ENCODE peak calls at places on chromosome 1, in nine cellular contexts. D, L, T, P, A, F, W, O and I are unnamed samples.

GRCh38 chr1:66613187-66613586 is 79.2 kb downstream of the SGIP1 start:
- DNase-seq in D (no peak), L (no peak), T (no peak), P (no peak), A (no peak), F (no peak), W (no peak), O (no peak), I (no peak)

GRCh38 chr1:29934255-29934654 is 697.9 kb downstream of the PTPRU start:
- DNase-seq in D (no peak), L (no peak), T (no peak), P (no peak), A (no peak), F (no peak), W (no peak), O (no peak), I (no peak)

GRCh38 chr1:39676951-39677350 is 5.0 kb upstream of the NT5C1A start:
- DNase-seq in D (peak; percentile 40), L (no peak), T (no peak), P (no peak), A (no peak), F (no peak), W (no peak), O (no peak), I (no peak)

GRCh38 chr1:43549921-43550597 is 19.4 kb downstream of the PTPRF start:
- DNase-seq in D (peak; percentile 84), L (peak; percentile 76), T (peak; percentile 68), P (peak; percentile 32), A (peak; percentile 96), F (peak; percentile 96), W (peak; percentile 89), O (peak; percentile 62), I (no peak)

GRCh38 chr1:10980094-10980577 is 32.3 kb upstream of the TARDBP start:
- DNase-seq in D (no peak), L (peak; percentile 20), T (no peak), P (peak; percentile 76), A (peak; percentile 91), F (peak; percentile 90), W (peak; percentile 86), O (peak; percentile 85), I (no peak)

GRCh38 chr1:1117469-1117831 is 1.6 kb upstream of the C1orf159 start:
- DNase-seq in D (no peak), L (no peak), T (no peak), P (no peak), A (no peak), F (no peak), W (no peak), O (no peak), I (no peak)

GRCh38 chr1:45359882-45360513 is 19.8 kb upstream of the MUTYH start:
- DNase-seq in D (peak; percentile 28), L (peak; percentile 74), T (no peak), P (peak; percentile 69), A (peak; percentile 69), F (peak; percentile 69), W (no peak), O (peak; percentile 90), I (peak; percentile 70)

GRCh38 chr1:10399487-10399917 is 638 bp downstream of the PGD start:
- DNase-seq in D (peak; percentile 25), L (no peak), T (no peak), P (peak; percentile 30), A (no peak), F (no peak), W (peak; percentile 83), O (peak; percentile 63), I (peak; percentile 56)

GRCh38 chr1:68906431-68906830 is 409.5 kb upstream of the DEPDC1 start:
- DNase-seq in D (no peak), L (no peak), T (no peak), P (no peak), A (no peak), F (no peak), W (no peak), O (no peak), I (no peak)

DNA sequence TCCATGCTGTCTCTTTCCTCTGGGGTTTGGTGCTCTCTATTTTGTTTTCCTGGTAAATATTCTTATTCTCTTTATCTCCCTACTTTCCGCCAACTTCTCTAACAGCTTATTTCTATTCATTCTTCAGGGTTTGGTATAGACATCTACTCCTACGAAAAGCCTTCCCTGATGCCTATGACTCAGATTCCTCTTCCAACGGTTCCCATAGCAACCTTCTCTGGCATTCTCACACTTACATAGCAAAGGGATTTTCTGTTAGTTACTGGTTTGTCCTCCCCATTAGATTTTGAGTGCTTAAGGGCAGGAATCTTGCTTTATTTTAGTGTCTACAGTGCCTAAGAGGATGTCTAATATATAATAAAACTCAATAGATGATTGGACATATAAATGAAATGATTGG is 407.6 kb upstream of the DEPDC1 start:
- DNase-seq in D (no peak), L (no peak), T (no peak), P (no peak), A (no peak), F (no peak), W (no peak), O (no peak), I (no peak)
- TF ChIP-seq POLR2A in D (no peak), L (no peak), T (no peak), P (no peak), A (no peak), F (no peak), W (no peak), O (no peak), I (no peak)

GRCh38 chr1:56473582-56474270 is 105.6 kb downstream of the PLPP3 start:
- DNase-seq in D (no peak), L (no peak), T (no peak), P (no peak), A (no peak), F (no peak), W (no peak), O (no peak), I (no peak)

GRCh38 chr1:56481140-56481694 is 98.1 kb downstream of the PLPP3 start:
- DNase-seq in D (no peak), L (no peak), T (no peak), P (no peak), A (no peak), F (no peak), W (no peak), O (no peak), I (no peak)

GRCh38 chr1:56472860-56473259 is 106.5 kb downstream of the PLPP3 start:
- DNase-seq in D (no peak), L (no peak), T (no peak), P (no peak), A (no peak), F (no peak), W (no peak), O (no peak), I (no peak)

GRCh38 chr1:56478734-56479133 is 100.6 kb downstream of the PLPP3 start:
- DNase-seq in D (no peak), L (no peak), T (no peak), P (no peak), A (no peak), F (no peak), W (no peak), O (no peak), I (no peak)

DNA sequence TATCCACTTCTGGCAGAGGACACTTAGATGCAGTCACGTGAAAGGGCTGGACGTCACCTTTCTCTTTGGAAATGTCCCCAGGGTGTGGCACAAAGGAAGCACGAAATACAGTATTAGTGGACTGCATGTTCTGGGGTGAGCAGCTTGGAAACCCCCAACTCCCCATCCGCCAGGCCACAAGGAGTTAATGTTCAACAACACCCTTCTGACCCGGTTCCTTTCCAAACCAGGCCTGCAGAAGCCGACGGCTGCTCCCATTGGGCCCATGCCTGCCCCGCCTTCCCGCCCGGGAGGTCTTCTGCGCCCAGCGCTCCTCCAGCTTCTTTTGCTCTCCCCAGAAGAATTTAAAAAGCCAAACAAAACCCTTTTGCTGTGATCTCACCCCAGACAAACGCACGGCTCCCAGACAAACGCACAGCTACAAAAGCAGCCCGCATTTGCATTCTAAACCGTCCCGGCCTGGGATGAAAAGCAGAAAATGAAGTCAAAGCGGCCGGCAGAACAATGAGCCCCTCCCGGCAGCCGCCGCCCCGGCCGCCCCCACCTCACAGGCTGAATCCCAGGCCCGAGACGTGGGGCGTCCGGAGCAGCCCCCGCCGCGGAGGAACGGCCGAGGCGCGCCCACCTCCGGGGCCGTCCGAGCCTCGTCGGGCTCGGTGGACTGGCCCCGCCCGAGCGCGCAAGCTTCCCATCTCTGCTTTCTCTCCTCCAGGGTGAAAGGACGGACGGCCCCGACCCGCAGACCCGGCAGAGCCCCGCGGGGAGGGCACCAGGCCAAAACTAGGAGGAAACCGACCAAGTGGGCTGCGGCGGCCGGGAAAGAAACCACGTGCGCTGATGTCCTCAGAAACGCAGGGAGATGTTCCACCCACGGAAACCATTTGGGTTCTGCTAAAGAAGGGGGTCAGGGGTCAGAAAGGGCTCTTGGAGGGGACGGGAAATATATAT is 101.9 kb downstream of the PLPP3 start:
- DNase-seq in D (no peak), L (peak; percentile 73), T (no peak), P (peak; percentile 69), A (peak; percentile 27), F (peak; percentile 60), W (peak; percentile 82), O (peak; percentile 78), I (no peak)
- TF ChIP-seq POLR2A in D (no peak), L (peak; percentile 26), T (no peak), P (peak; percentile 20), A (no peak), F (no peak), W (no peak), O (peak; percentile 41), I (no peak)

DNA sequence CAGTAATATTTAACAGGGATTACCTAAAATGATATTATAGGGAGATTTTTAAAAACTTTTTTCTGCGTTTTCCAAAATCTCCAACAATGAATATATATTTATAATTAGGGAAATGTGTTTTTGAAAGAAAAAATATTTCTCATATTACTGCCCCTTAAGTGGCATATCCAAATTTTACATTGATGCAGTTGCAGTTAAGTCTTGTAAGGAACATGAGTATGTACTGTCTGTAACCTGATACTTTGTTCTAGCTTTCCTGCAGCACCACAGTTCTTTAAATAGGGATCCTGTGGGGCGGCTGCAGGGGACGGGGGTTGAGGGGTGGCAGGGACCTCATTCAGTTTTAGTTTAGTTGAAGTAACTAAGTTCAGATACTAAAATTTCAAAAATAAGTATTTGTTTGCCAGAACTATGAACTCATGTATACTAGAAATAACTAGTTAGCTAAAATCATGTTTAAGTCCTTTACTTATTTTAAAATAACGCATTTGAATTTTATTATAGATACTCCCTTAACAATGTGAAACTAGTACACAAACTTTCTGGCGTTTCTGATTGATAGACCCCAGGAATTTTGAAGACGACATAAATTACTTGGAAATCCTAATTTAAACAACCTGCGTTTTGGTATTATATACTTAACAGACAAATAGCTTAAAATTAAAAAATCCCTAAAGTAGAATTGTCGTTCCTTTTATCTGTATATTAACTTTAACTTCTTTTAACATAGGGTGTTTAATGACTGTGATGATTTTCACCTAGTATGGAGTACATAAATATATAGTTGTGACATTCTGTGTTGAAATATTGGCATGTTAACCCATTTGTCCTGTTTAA is 639 bp upstream of the DNAJB4 start:
- DNase-seq in D (peak; percentile 84), L (peak; percentile 53), T (peak; percentile 88), P (peak; percentile 54), A (peak; percentile 48), F (peak; percentile 41), W (no peak), O (peak; percentile 70), I (peak; percentile 85)
- TF ChIP-seq POLR2A in D (peak; percentile 100), L (no peak), T (peak; percentile 100), P (no peak), A (peak; percentile 18), F (no peak), W (no peak), O (peak; percentile 35), I (no peak)

DNA sequence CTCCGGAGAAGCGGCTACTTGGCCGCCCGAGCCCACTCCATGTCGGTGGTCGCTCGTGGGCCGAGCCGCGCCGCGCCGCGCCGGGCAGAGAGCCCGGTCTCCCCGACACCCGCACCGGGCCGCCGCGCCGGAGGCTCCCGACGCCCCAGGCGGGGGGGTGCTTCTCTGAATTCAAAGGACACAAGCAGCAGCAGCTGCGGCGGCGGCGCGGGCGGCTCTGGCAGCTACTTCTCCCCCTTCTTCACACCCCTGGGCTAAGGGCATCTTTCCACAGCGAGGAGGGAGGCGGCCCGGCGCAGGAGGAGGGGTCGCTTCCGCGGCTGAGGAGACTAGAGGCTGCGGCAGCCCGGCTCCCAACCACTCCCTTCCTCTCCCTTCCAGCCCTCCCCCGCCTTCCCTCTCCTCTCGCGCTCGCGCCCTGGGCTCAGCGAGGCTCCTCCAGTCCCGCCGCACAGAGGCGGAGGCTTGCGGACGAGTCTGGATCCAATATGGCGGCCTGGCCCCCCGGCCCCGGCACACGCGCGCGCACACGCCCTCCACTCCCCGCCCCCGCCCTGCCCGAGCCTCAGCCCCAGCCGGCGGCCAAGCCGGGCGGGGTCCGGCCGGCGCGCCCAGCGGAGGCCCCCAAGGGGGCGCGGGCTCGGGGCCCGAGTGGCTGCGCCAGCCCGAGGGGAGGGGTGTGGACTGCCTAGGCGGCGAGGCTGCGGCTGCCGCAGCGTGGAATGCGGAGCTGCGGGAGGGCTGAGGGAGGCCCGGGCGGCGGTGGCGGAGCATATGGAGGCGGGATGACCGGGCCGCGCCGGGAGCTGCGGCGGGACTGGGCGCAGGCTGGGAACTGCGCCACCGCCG is at the start of gene CDC42BPA:
- DNase-seq in D (peak; percentile 95), L (peak; percentile 83), T (peak; percentile 57), P (peak; percentile 89), A (peak; percentile 79), F (peak; percentile 81), W (peak; percentile 88), O (peak; percentile 93), I (peak; percentile 94)
- TF ChIP-seq POLR2A in D (peak; percentile 83), L (peak; percentile 51), T (peak; percentile 48), P (peak; percentile 32), A (no peak), F (peak; percentile 65), W (no peak), O (peak; percentile 64), I (peak; percentile 51)